ENCODE peak calls at places on chromosomes 11 and 22, in nine cellular contexts. T is AG04450, Y is SK-N-SH, X is epithelial cell of esophagus, L is hepatocyte, F is glutamatergic neuron, V is AG10803, C is tibial artery, Q is sigmoid colon. M is an unnamed sample.

GRCh38 chr11:34630544-34630943 is 9.7 kb downstream of the EHF start:
- DNase-seq in T (no peak), C (no peak), Q (no peak), V (no peak), L (no peak), X (no peak), F (no peak), Y (no peak), M (no peak)

GRCh38 chr11:17314232-17314547 is 37.4 kb upstream of the NCR3LG1 start:
- DNase-seq in Q (no peak), Y (no peak), V (peak; percentile 78), X (peak; percentile 88), F (no peak), T (peak; percentile 82), C (no peak), L (peak; percentile 27), M (peak; percentile 45)

GRCh38 chr11:37409124-37409523 is 811.1 kb upstream of the RAG2 start:
- DNase-seq in T (no peak), L (no peak), Y (no peak), V (no peak), Q (no peak), C (no peak), X (peak; percentile 49), F (no peak), M (peak; percentile 25)

GRCh38 chr11:8365542-8365941 is 101.9 kb upstream of the LMO1 start:
- DNase-seq in T (no peak), Q (no peak), V (no peak), C (no peak), L (no peak), X (no peak), F (no peak), Y (no peak), M (no peak)

GRCh38 chr22:37183432-37184379 is 4.3 kb downstream of the C1QTNF6 start:
- DNase-seq in F (peak; percentile 14), L (no peak), V (no peak), X (no peak), T (no peak), Y (no peak), C (no peak), Q (peak; percentile 57), M (no peak)

GRCh38 chr11:125257751-125258150 is 93.2 kb downstream of the PKNOX2 start:
- DNase-seq in T (no peak), L (no peak), X (no peak), Y (no peak), F (no peak), Q (no peak), C (no peak), V (no peak), M (no peak)

GRCh38 chr22:36330655-36331305 is 57.0 kb downstream of the MYH9 start:
- DNase-seq in Q (no peak), V (peak; percentile 51), F (no peak), Y (no peak), T (no peak), L (peak; percentile 44), C (peak; percentile 86), X (no peak), M (no peak)

GRCh38 chr11:73784080-73784634 is 3.5 kb upstream of the MRPL48 start:
- DNase-seq in T (no peak), V (peak; percentile 68), F (no peak), Y (no peak), Q (no peak), L (peak; percentile 13), X (peak; percentile 65), C (no peak), M (no peak)

DNA sequence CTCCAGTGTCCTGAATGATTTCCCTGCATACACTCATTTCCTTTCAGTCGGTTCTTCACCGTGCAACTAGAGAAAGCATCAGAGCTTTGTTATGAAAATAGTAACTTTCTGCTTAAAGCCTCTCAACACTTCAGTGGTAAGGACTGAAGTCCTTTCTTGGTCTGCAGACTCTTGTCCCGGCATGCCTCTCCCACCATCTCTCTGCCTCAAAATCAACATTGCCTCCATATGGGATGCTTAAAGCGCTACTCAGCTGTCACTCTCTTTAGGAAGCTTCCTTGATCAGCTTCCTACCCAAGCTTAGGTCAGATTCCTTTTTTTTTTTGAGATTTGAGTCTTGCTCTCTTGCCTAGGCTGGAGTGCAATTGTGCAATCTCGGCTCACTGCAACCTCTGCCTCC is 36.7 kb downstream of the APLP2 start:
- DNase-seq in V (no peak), T (no peak), F (no peak), C (no peak), Y (no peak), Q (no peak), L (no peak), X (peak; percentile 85), M (no peak)
- TF ChIP-seq CTCF in V (no peak), T (no peak), F (no peak), C (no peak), Y (no peak), Q (no peak), L (no peak), X (no peak), M (no peak)

GRCh38 chr11:84830372-84830771 is 796.8 kb downstream of the DLG2 start:
- DNase-seq in T (no peak), Q (no peak), Y (no peak), V (no peak), F (no peak), C (no peak), L (no peak), X (no peak), M (no peak)

GRCh38 chr11:84836371-84836770 is 790.8 kb downstream of the DLG2 start:
- DNase-seq in X (no peak), Y (no peak), C (no peak), F (no peak), Q (no peak), L (no peak), T (no peak), V (no peak), M (no peak)

GRCh38 chr11:84837402-84838069 is 789.6 kb downstream of the DLG2 start:
- DNase-seq in X (peak; percentile 18), C (no peak), T (no peak), Q (no peak), L (no peak), V (no peak), Y (no peak), F (no peak), M (no peak)

GRCh38 chr11:84829162-84829561 is 798.0 kb downstream of the DLG2 start:
- DNase-seq in V (no peak), Y (no peak), Q (no peak), L (no peak), T (no peak), C (no peak), X (peak; percentile 58), F (no peak), M (no peak)

DNA sequence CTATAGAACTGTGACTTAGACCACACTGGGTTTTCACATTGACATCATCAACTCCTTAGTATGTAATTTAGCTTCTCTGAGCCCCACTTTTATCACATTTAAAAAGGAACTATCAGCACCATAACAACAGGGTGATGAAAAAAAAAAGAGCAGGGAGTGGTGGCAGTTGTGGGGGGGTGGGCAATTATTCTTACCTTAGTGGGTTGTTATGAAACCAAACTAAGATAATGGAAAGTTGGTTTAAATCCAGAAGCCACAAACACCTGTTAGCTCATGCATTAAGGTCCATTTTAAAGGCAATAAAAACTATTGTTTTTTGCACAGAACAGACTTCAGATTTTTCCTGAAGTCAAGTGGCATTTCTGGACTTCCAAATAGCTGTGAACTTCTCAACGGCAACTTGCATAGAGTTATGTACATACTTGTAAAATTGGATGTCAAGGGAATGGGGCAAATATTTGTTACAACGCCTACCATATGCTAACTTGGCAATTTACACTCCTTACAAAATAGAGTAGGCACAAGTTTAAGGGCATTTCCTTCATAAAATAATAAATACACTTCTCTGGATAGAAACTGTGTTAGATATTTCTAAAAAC is 793.6 kb downstream of the DLG2 start:
- DNase-seq in Y (no peak), L (no peak), X (no peak), Q (no peak), V (no peak), F (no peak), T (no peak), C (no peak), M (no peak)
- TF ChIP-seq CTCF in Y (no peak), L (no peak), X (no peak), Q (no peak), V (no peak), F (no peak), T (no peak), C (no peak), M (no peak)

GRCh38 chr11:123378096-123378495 is 52.0 kb upstream of the GRAMD1B start:
- DNase-seq in C (no peak), T (no peak), X (peak; percentile 30), Y (no peak), L (no peak), Q (no peak), V (no peak), F (no peak), M (no peak)

GRCh38 chr11:123373754-123374621 is 56.1 kb upstream of the GRAMD1B start:
- DNase-seq in C (no peak), Q (no peak), X (no peak), L (no peak), F (no peak), V (no peak), T (no peak), Y (no peak), M (no peak)

GRCh38 chr11:123375832-123376231 is 54.2 kb upstream of the GRAMD1B start:
- DNase-seq in C (no peak), Y (no peak), F (no peak), Q (no peak), L (no peak), X (no peak), V (no peak), T (no peak), M (no peak)

GRCh38 chr11:123374622-123374968 is 55.5 kb upstream of the GRAMD1B start:
- DNase-seq in V (no peak), Y (no peak), L (no peak), F (no peak), X (no peak), T (no peak), Q (no peak), C (no peak), M (no peak)

GRCh38 chr11:123377355-123377754 is 52.7 kb upstream of the GRAMD1B start:
- DNase-seq in F (no peak), Y (peak; percentile 70), V (no peak), T (no peak), L (no peak), Q (no peak), C (no peak), X (no peak), M (no peak)
- TF ChIP-seq CTCF in F (no peak), Y (no peak), V (no peak), T (no peak), L (no peak), Q (no peak), C (no peak), X (no peak), M (no peak)

GRCh38 chr11:77778118-77778517 is 42.4 kb downstream of the RSF1 start:
- DNase-seq in Y (no peak), T (no peak), Q (no peak), C (no peak), X (no peak), F (no peak), V (no peak), L (no peak), M (no peak)

GRCh38 chr11:77775941-77776340 is 44.6 kb downstream of the RSF1 start:
- DNase-seq in V (no peak), C (no peak), T (no peak), F (no peak), Q (no peak), Y (no peak), X (no peak), L (no peak), M (no peak)

GRCh38 chr11:77779935-77780334 is 40.6 kb downstream of the RSF1 start:
- DNase-seq in C (no peak), F (no peak), X (peak; percentile 54), T (peak; percentile 3), Q (no peak), L (peak; percentile 16), V (peak; percentile 34), Y (no peak), M (peak; percentile 13)

GRCh38 chr11:77778549-77778948 is 42.0 kb downstream of the RSF1 start:
- DNase-seq in T (no peak), L (no peak), F (no peak), X (no peak), V (no peak), Y (no peak), C (no peak), Q (no peak), M (no peak)

DNA sequence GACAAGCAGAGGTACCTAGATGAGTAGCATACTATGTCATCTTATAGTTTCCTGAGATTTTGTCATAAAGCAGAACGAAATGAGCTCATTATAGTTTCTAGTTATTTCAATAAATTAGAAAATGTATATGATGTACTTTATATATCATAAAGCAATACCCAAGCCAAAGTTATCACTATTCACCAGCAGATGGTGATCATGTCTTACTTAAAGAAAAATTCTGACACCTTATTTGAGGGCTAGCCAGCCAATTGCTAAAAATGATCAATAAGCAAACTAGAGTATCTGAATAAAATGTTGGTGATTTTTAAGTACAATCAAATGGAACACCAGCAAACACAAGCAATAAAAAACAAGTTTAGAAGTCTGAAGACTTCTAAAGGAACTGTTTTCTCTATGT is 44.1 kb downstream of the RSF1 start:
- DNase-seq in F (no peak), Q (no peak), C (no peak), V (no peak), Y (no peak), L (no peak), X (peak; percentile 27), T (no peak), M (no peak)
- TF ChIP-seq CTCF in F (no peak), Q (no peak), C (no peak), V (peak; percentile 45), Y (peak; percentile 60), L (peak; percentile 48), X (peak; percentile 33), T (peak; percentile 46), M (peak; percentile 39)